ENCODE peak calls at places on chromosomes 3 and 15, in four cellular contexts. I is mesenchymal stem cell, F is neural progenitor cell, D is mammary epithelial cell. S is an unnamed sample. For H3K9me3, the result is how much of the 10 kb centered on the place peaks cover.

GRCh38 chr3:85567074-85567676 is 608.4 kb downstream of the CADM2 start:
- DNase-seq in F (peak), D (peak), I (no peak), S (peak)

GRCh38 chr3:99872633-99873254 is 55.1 kb downstream of the CMSS1 start:
- DNase-seq in D (no peak), F (no peak), I (peak), S (no peak)

GRCh38 chr15:52243697-52244555 is 51.7 kb downstream of the MYO5C start:
- DNase-seq in I (no peak), D (no peak), F (no peak), S (no peak)

GRCh38 chr3:184322731-184323487 is 8.5 kb downstream of the EIF4G1 start:
- DNase-seq in I (no peak), D (no peak), F (no peak), S (no peak)

GRCh38 chr3:106401666-106402319 is 533.0 kb upstream of the CBLB start:
- DNase-seq in I (peak), F (no peak), D (peak), S (no peak)

GRCh38 chr3:101070260-101071121 is 77.3 kb upstream of the ABI3BP start:
- DNase-seq in F (peak), D (no peak), I (peak), S (peak)

GRCh38 chr3:169760479-169760878 is 4.4 kb downstream of the TERC start:
- DNase-seq in F (no peak), D (peak), I (peak), S (no peak)

GRCh38 chr3:95705786-95706418 is 1108.5 kb upstream of the EPHA6 start:
- DNase-seq in I (peak), D (no peak), F (no peak), S (peak)

GRCh38 chr15:45469027-45469426 is 53.5 kb downstream of the SLC30A4 start:
- DNase-seq in I (no peak), D (no peak), F (no peak), S (no peak)

GRCh38 chr3:129605593-129606521 is 619 bp downstream of the PLXND1 start:
- DNase-seq in I (peak), F (peak), D (peak), S (peak)

GRCh38 chr15:23074684-23075083 is 35.3 kb upstream of the TUBGCP5 start:
- DNase-seq in D (no peak), F (no peak), I (no peak), S (peak)

GRCh38 chr3:15523660-15524417 is 2.3 kb upstream of the COLQ start:
- DNase-seq in F (no peak), I (no peak), D (no peak), S (no peak)

GRCh38 chr3:49719214-49719884 is at the start of gene AMIGO3:
- DNase-seq in F (peak), D (peak), I (peak), S (peak)

GRCh38 chr15:88709960-88710715 is 71.3 kb downstream of the ISG20 start:
- DNase-seq in F (no peak), I (no peak), D (no peak), S (no peak)

GRCh38 chr3:139608924-139609323 is 68.8 kb downstream of the NMNAT3 start:
- DNase-seq in I (no peak), D (peak), F (no peak), S (no peak)

GRCh38 chr3:33975463-33975862 is 177.0 kb downstream of the PDCD6IP start:
- DNase-seq in F (no peak), D (no peak), I (peak), S (no peak)

GRCh38 chr15:96500491-96500890 is 170.0 kb downstream of the NR2F2 start:
- DNase-seq in I (no peak), D (no peak), F (peak), S (no peak)

DNA sequence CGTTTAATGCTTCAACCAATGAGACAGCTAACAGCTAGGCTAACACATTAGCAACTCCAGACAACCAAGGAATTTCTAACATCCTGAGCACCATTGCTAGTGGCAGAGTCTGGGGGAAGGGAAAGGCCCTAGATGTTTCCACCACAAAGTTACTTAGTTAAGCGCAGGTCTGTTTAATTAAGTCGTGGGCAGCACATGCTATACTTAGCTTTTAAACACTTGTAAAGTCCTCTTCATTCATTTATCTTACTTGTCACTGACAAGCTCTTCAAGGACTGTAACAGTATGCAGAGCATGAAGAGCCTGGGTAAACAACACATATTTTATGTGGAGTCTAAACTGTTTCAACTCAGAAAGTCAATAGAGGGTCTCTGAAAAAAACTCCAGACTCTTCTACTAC is 221.1 kb upstream of the WNT5A start:
- DNase-seq in F (no peak), D (no peak), I (peak), S (no peak)
- H2AFZ ChIP-seq in F (no peak), D (no peak), I (no peak), S (no peak)

GRCh38 chr3:191066669-191067068 is 132.4 kb upstream of the OSTN start:
- DNase-seq in I (peak), D (peak), F (no peak), S (no peak)
- H3K9ac ChIP-seq in I (no peak), D (no peak), F (no peak), S (no peak)

GRCh38 chr3:177946515-177946914 is 589.7 kb upstream of the KCNMB2 start:
- DNase-seq in I (no peak), F (no peak), D (no peak), S (no peak)

GRCh38 chr3:177947901-177948300 is 588.3 kb upstream of the KCNMB2 start:
- DNase-seq in D (no peak), F (no peak), I (no peak), S (no peak)

GRCh38 chr3:177946965-177947364 is 589.3 kb upstream of the KCNMB2 start:
- DNase-seq in I (no peak), F (no peak), D (no peak), S (no peak)

GRCh38 chr3:177944228-177944661 is 592.0 kb upstream of the KCNMB2 start:
- DNase-seq in F (no peak), I (no peak), D (no peak), S (peak)

DNA sequence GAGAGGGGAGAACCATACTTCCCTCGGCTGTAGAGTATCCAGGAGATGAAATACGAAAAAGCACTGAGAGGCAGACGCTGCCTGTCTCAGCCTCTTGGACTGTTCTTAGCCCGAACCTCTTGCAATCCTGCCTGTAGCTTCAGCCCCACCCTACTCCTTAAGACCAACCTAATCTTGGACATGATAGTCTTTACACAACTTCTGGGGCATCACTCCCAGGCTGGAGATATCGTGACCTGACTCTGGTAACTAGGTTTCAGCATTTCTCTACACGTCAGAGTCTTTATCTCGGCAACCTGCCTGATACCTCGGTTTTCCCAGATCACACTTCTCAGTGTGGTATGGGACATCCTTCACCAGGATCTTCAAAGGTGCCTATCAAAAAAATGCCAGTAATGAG is 590.2 kb upstream of the KCNMB2 start:
- DNase-seq in I (no peak), F (no peak), D (no peak), S (no peak)
- H3K9me3 ChIP-seq in I (under half), F (under half), D (under half), S (under half)

GRCh38 chr3:121467085-121467484 is 78.7 kb downstream of the POLQ start:
- DNase-seq in I (peak), F (no peak), D (no peak), S (no peak)
- H2AFZ ChIP-seq in I (no peak), F (no peak), D (no peak), S (no peak)

DNA sequence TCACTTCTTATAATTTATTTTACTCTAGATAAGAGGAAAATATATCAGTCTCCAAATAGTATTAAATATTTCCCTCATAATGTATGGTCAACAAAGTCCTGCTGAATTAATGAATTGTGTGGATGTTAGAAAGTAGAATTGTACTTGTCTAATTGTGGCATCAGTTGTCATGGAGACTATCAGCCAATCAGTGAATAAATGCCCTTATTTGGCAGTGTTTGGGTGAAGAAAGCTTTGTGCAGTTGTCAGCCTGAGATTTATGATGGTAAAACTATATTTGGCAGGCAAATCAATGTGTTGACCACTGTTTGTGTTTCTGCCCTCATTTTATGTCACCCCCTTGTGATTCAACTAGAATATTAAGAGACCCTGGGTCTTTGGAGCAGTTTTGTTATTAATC is 293.6 kb upstream of the MDFIC2 start:
- DNase-seq in I (no peak), D (no peak), F (no peak), S (no peak)
- H3K9ac ChIP-seq in I (no peak), D (no peak), F (no peak), S (no peak)

DNA sequence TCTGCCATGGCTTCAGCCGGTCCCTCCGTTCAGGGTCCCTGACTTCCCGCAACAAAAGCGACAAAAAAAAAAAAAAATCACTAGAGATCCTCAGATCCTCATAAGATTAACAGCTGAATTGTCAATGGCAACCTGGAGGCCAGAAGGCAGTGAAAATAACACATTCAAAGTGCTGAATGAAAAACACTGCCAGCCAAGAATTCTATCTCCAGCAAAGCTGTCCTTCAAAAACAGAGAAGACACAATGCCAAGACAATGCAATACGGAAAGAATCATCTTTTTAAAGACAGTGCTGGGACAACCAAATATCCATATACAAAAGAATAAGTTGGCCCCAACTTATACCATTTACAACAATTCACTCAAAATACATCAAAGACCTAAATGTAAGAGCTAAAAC is 21.6 kb downstream of the MTHFS start:
- DNase-seq in D (no peak), I (no peak), F (no peak), S (no peak)
- H3K9me3 ChIP-seq in D (under half), I (under half), F (under half), S (under half)

DNA sequence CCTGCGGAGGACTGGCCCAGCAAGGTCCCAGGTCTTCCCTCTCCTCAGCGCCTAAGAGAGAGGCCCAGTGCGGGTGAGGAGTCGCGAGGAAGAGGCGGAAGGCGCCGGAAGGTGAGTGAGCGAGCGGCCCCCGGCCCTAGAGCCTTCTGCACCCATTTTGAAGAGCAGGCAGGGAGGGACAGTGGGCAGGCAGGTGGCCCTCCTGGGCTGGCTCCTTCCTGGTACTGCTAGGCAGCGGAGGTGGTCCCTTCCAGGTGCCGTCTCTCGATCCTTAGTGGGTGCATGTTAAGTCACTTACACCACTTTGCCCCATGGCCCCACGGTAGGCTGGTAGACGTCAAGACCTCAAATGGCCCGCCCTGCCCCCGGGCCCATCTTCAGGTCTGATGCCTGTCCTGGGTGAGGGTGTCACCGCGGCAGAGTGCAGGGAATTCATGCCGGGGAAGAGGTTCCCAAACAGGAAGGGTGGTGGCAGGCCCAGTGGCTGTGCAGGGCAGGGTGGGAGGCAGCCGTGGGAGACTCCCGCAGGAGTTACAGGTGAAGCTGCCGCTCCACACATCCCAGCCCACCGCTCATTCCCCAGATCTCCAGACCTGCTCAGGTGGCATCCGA is 14.4 kb downstream of the PAK6 start:
- DNase-seq in D (no peak), F (no peak), I (no peak), S (no peak)
- H2AFZ ChIP-seq in D (no peak), F (peak), I (no peak), S (no peak)

DNA sequence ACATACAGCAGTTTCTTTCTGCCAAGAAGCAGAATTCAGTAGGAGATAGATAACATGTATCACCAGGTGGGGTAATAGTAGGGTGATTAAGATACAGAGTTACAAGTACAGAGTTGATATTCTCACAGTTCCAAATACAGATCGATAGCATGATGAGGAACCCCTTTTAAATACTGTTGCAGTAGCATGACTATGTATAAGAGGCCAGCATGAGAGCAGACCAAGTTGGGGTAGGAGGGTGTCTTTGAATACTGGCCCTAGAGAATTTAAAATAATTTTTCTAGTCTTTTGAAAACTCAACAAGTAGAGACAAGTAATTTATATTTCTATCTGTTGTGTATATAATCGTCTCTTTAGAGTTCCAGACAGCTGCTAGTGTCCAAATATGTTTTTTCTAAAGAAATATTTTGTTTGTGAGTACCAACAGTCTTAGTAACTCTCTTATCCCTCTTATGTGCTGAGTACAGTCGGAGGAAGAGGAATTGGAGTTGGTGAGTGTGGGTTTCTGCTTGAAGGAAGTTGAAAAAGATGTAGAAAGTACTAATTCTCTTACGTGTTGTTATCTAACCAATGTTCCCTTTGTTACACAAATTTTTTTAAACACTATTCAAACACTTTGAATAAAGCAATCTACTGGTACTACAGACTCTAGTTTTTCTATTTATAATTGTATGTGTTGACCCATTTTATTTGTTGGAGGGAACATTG is 30.2 kb downstream of the LYSMD4 start:
- DNase-seq in I (no peak), D (peak), F (no peak), S (no peak)
- H3K9ac ChIP-seq in I (peak), D (peak), F (no peak), S (peak)

DNA sequence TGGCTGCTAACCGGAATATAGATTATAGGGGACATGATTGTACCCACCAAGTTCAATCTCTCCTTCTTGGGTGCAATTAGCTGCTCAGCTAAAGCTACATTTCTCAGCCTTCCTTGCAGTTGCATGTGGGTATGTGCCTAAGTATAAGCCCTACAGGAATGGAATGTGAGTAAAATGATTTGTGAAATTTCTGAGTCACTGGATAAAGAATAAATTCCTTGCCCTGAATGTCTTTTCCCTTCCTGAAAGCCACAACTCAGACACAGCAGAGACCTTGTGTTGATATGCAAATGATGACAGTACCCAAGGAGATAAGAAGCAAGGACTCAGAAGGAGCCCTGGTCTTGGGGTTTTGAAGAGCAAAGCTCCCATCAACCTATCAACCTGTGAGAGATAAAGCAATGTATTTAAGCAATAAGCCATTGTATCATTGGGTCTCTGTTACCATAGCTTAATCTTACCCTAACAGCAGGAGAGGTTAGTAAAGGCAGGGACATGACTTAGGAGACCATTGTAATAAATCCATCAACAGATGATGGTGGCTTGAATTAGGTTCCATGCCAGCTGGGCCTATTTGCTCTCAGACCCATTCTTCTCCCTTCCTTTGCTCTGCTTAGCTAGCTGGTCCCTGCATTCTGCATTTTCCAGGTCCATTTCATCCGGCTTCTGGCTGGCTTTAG is 25.6 kb upstream of the ZNF280D start:
- DNase-seq in F (no peak), D (peak), I (peak), S (no peak)
- H3K9me3 ChIP-seq in F (under half), D (under half), I (under half), S (under half)

S was measured in DND-41.